ENCODE peak calls at places on chromosomes 5 and 9, in nine cellular contexts. One of them, this sample, is unnamed.

GRCh38 chr5:153824909-153825308 is 213.8 kb downstream of the FAM114A2 start:
- DNase-seq in body of pancreas: no peak
- DNase-seq in RWPE1: no peak
- DNase-seq in GM04504: no peak
- DNase-seq in NCI-H1092: no peak
- DNase-seq in IMR-90: no peak
- DNase-seq in stimulated activated CD8-positive, alpha-beta memory T cell treated with anti-CD3 and anti-CD28 coated beads, Interleukin-7, amount 100 ng/mL, for 4 hours: no peak
- DNase-seq in activated naive CD4-positive, alpha-beta T cell: no peak
- DNase-seq in sigmoid colon: no peak
- DNase-seq in this sample: no peak

GRCh38 chr5:156534906-156535305 is 207.9 kb downstream of the SGCD start:
- DNase-seq in body of pancreas: no peak
- DNase-seq in NCI-H1092: no peak
- DNase-seq in IMR-90: peak; percentile 45
- DNase-seq in GM04504: peak; percentile 35
- DNase-seq in activated naive CD4-positive, alpha-beta T cell: no peak
- DNase-seq in RWPE1: no peak
- DNase-seq in stimulated activated CD8-positive, alpha-beta memory T cell treated with anti-CD3 and anti-CD28 coated beads, Interleukin-7, amount 100 ng/mL, for 4 hours: no peak
- DNase-seq in sigmoid colon: no peak
- DNase-seq in this sample: no peak

GRCh38 chr9:4581031-4581760 is 80.9 kb upstream of the PLPP6 start:
- DNase-seq in sigmoid colon: no peak
- DNase-seq in NCI-H1092: no peak
- DNase-seq in body of pancreas: no peak
- DNase-seq in stimulated activated CD8-positive, alpha-beta memory T cell treated with anti-CD3 and anti-CD28 coated beads, Interleukin-7, amount 100 ng/mL, for 4 hours: no peak
- DNase-seq in IMR-90: no peak
- DNase-seq in GM04504: no peak
- DNase-seq in activated naive CD4-positive, alpha-beta T cell: no peak
- DNase-seq in RWPE1: no peak
- DNase-seq in this sample: no peak

GRCh38 chr9:87562530-87562929 is 64.9 kb downstream of the DAPK1 start:
- DNase-seq in RWPE1: no peak
- DNase-seq in NCI-H1092: no peak
- DNase-seq in stimulated activated CD8-positive, alpha-beta memory T cell treated with anti-CD3 and anti-CD28 coated beads, Interleukin-7, amount 100 ng/mL, for 4 hours: no peak
- DNase-seq in activated naive CD4-positive, alpha-beta T cell: no peak
- DNase-seq in IMR-90: no peak
- DNase-seq in sigmoid colon: no peak
- DNase-seq in GM04504: no peak
- DNase-seq in body of pancreas: no peak
- DNase-seq in this sample: no peak

GRCh38 chr5:67305401-67305800 is 108.8 kb upstream of the CD180 start:
- DNase-seq in GM04504: no peak
- DNase-seq in activated naive CD4-positive, alpha-beta T cell: no peak
- DNase-seq in sigmoid colon: peak; percentile 62
- DNase-seq in body of pancreas: no peak
- DNase-seq in RWPE1: no peak
- DNase-seq in stimulated activated CD8-positive, alpha-beta memory T cell treated with anti-CD3 and anti-CD28 coated beads, Interleukin-7, amount 100 ng/mL, for 4 hours: no peak
- DNase-seq in NCI-H1092: no peak
- DNase-seq in IMR-90: no peak
- DNase-seq in this sample: no peak

GRCh38 chr9:14107977-14108376 is 206.0 kb downstream of the NFIB start:
- DNase-seq in sigmoid colon: no peak
- DNase-seq in stimulated activated CD8-positive, alpha-beta memory T cell treated with anti-CD3 and anti-CD28 coated beads, Interleukin-7, amount 100 ng/mL, for 4 hours: no peak
- DNase-seq in RWPE1: no peak
- DNase-seq in NCI-H1092: no peak
- DNase-seq in activated naive CD4-positive, alpha-beta T cell: no peak
- DNase-seq in IMR-90: no peak
- DNase-seq in GM04504: no peak
- DNase-seq in body of pancreas: peak; percentile 30
- DNase-seq in this sample: peak; percentile 95

GRCh38 chr5:160311491-160312138 is 749 bp downstream of the CCNJL start:
- DNase-seq in RWPE1: no peak
- DNase-seq in activated naive CD4-positive, alpha-beta T cell: no peak
- DNase-seq in body of pancreas: no peak
- DNase-seq in IMR-90: no peak
- DNase-seq in stimulated activated CD8-positive, alpha-beta memory T cell treated with anti-CD3 and anti-CD28 coated beads, Interleukin-7, amount 100 ng/mL, for 4 hours: no peak
- DNase-seq in NCI-H1092: no peak
- DNase-seq in sigmoid colon: no peak
- DNase-seq in GM04504: no peak
- DNase-seq in this sample: peak; percentile 26

GRCh38 chr9:88660611-88661010 is 125.6 kb downstream of the NXNL2 start:
- DNase-seq in body of pancreas: no peak
- DNase-seq in stimulated activated CD8-positive, alpha-beta memory T cell treated with anti-CD3 and anti-CD28 coated beads, Interleukin-7, amount 100 ng/mL, for 4 hours: no peak
- DNase-seq in NCI-H1092: no peak
- DNase-seq in sigmoid colon: no peak
- DNase-seq in GM04504: no peak
- DNase-seq in activated naive CD4-positive, alpha-beta T cell: no peak
- DNase-seq in IMR-90: peak; percentile 43
- DNase-seq in RWPE1: no peak
- DNase-seq in this sample: peak; percentile 44